ENCODE peak calls at places on chromosomes 12 and 14, in seven cellular contexts. X, Z, I, C, F, L and W are unnamed samples.

GRCh38 chr14:75871181-75871880 is 110.5 kb downstream of the TGFB3 start:
- DNase-seq in F (no peak), L (peak), X (no peak), Z (no peak), I (no peak), C (no peak), W (no peak)

GRCh38 chr12:107379852-107380567 is 286.7 kb upstream of the CRY1 start:
- DNase-seq in X (no peak), F (no peak), C (no peak), I (no peak), Z (peak), L (peak), W (no peak)

GRCh38 chr12:15540025-15540424 is 217.7 kb downstream of the PTPRO start:
- DNase-seq in X (no peak), C (no peak), L (peak), Z (no peak), F (no peak), I (no peak), W (no peak)

GRCh38 chr12:120283318-120283717 is 8.4 kb downstream of the RNU4-2 start:
- DNase-seq in Z (no peak), X (no peak), L (no peak), C (no peak), F (no peak), I (no peak), W (no peak)

GRCh38 chr12:28231248-28231647 is 41.0 kb downstream of the CCDC91 start:
- DNase-seq in Z (no peak), X (no peak), F (no peak), C (no peak), I (no peak), L (no peak), W (no peak)

GRCh38 chr14:100304825-100305445 is 1.3 kb downstream of the SLC25A29 start:
- DNase-seq in X (no peak), Z (no peak), C (peak), I (no peak), F (no peak), L (peak), W (peak)

GRCh38 chr14:52944267-52944666 is 6.6 kb downstream of the FERMT2 start:
- DNase-seq in I (no peak), L (no peak), Z (no peak), C (no peak), X (no peak), F (no peak), W (no peak)

GRCh38 chr12:78118486-78118885 is 287.8 kb downstream of the NAV3 start:
- DNase-seq in L (peak), C (no peak), X (no peak), I (no peak), F (no peak), Z (no peak), W (no peak)

GRCh38 chr14:60196291-60196690 is 31.1 kb upstream of the DHRS7 start:
- DNase-seq in I (no peak), X (no peak), Z (no peak), C (no peak), L (no peak), F (no peak), W (no peak)

GRCh38 chr12:111596985-111597730 is 2.0 kb downstream of the ATXN2 start:
- DNase-seq in Z (no peak), F (peak), C (peak), I (no peak), X (no peak), L (peak), W (no peak)

GRCh38 chr12:4441355-4442330 is 4.0 kb downstream of the FGF6 start:
- DNase-seq in L (peak), F (no peak), Z (no peak), C (no peak), I (no peak), X (no peak), W (no peak)

GRCh38 chr12:57514720-57515467 is 5.4 kb downstream of the DDIT3 start:
- DNase-seq in L (no peak), C (no peak), I (no peak), X (no peak), Z (no peak), F (no peak), W (no peak)

GRCh38 chr14:50773632-50774541 is 57.1 kb downstream of the NIN start:
- DNase-seq in Z (no peak), F (no peak), C (no peak), I (peak), X (no peak), L (peak), W (peak)

GRCh38 chr12:109844091-109844490 is 10.9 kb upstream of the TRPV4 start:
- DNase-seq in Z (no peak), C (no peak), L (no peak), X (no peak), F (no peak), I (no peak), W (no peak)

GRCh38 chr12:6336859-6337744 is 4.8 kb downstream of the TNFRSF1A start:
- DNase-seq in L (no peak), C (no peak), F (no peak), Z (no peak), X (no peak), I (no peak), W (no peak)

GRCh38 chr14:20614038-20614840 is 23.1 kb upstream of the RNASE12 start:
- DNase-seq in X (no peak), I (no peak), C (no peak), Z (no peak), L (peak), F (no peak), W (no peak)

GRCh38 chr12:402127-402456 is 648 bp downstream of the CCDC77 start:
- DNase-seq in X (no peak), F (no peak), I (no peak), C (no peak), Z (no peak), L (peak), W (no peak)

GRCh38 chr14:62436256-62436655 is 609.0 kb downstream of the KCNH5 start:
- DNase-seq in C (no peak), Z (no peak), I (no peak), F (no peak), X (no peak), L (no peak), W (no peak)

GRCh38 chr14:63956326-63956725 is 103.5 kb downstream of the SYNE2 start:
- DNase-seq in F (no peak), X (no peak), C (no peak), L (no peak), I (no peak), Z (peak), W (no peak)

GRCh38 chr12:108689314-108690190 is 41.8 kb downstream of the CORO1C start:
- DNase-seq in L (peak), F (peak), C (peak), X (no peak), Z (no peak), I (no peak), W (no peak)

GRCh38 chr14:92546347-92547053 is 32.9 kb downstream of the RIN3 start:
- DNase-seq in I (no peak), X (peak), Z (no peak), F (no peak), L (no peak), C (no peak), W (no peak)

GRCh38 chr14:37202265-37202664 is 4.5 kb downstream of the MIPOL1 start:
- DNase-seq in X (no peak), F (no peak), C (no peak), L (peak), Z (no peak), I (peak), W (no peak)

GRCh38 chr14:91227183-91227628 is 17.3 kb downstream of the GPR68 start:
- DNase-seq in I (no peak), L (no peak), X (no peak), Z (no peak), F (no peak), C (no peak), W (no peak)

GRCh38 chr12:91406920-91407341 is 224.3 kb upstream of the DCN start:
- DNase-seq in F (no peak), L (peak), Z (no peak), I (peak), X (no peak), C (no peak), W (no peak)

GRCh38 chr12:4273651-4274395 is at the start of gene CCND2:
- DNase-seq in Z (no peak), I (peak), C (peak), F (peak), X (no peak), L (peak), W (peak)

DNA sequence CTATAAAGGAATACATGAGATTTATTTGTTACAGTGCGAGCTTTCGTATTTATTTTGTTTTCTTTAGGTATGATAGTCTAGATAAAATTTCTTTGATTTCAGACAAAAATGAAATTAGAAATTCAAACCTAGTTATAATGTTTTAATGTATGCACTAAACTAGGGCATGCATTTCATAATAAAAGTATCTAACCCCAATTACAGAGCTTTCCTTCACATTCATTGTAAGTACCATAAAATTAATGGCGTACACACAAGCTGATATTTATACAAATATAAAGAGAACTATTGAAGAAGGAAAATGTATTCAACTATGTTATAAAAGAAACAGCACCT is 120.2 kb downstream of the GXYLT1 start:
- DNase-seq in F (no peak), I (no peak), Z (no peak), C (no peak), L (no peak), X (no peak), W (no peak)
- TF ChIP-seq CTCF in F (no peak), I (no peak), Z (no peak), C (peak), L (no peak), X (no peak), W (no peak)

DNA sequence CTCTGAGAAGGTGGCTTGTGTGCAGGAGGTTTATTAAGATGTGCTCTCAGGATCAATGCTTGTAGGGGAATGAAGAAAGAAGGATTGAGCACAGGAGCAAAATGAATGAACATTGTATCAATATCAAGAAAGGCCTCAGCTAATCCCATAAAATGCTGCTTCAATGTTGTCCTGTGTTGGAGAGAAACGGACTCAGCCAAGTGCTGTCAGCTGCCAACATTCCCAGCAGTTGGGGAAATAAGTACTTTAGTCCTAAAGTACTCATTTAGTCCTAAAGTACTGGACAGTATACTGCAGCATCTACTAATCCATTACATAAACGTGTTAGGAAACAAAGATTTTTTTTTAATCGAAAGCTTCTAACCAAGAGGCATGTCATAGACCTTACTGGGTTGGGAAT is 255.9 kb downstream of the SEC23A start:
- DNase-seq in F (no peak), C (no peak), L (no peak), Z (no peak), X (no peak), I (no peak), W (no peak)
- H3K4me3 ChIP-seq in F (no peak), C (no peak), L (no peak), Z (no peak), X (no peak), I (no peak), W (no peak)

GRCh38 chr12:62781136-62781880 is 153.6 kb downstream of the PPM1H start:
- DNase-seq in Z (no peak), C (no peak), F (no peak), X (no peak), L (no peak), I (no peak), W (no peak)

GRCh38 chr12:62787023-62787422 is 147.9 kb downstream of the PPM1H start:
- DNase-seq in F (no peak), C (no peak), L (no peak), Z (no peak), X (no peak), I (no peak), W (no peak)

GRCh38 chr12:62784576-62784975 is 150.4 kb downstream of the PPM1H start:
- DNase-seq in L (no peak), C (no peak), I (no peak), Z (no peak), X (no peak), F (no peak), W (no peak)

GRCh38 chr12:62785941-62786559 is 148.9 kb downstream of the PPM1H start:
- DNase-seq in Z (peak), F (no peak), L (peak), X (peak), I (peak), C (peak), W (no peak)

DNA sequence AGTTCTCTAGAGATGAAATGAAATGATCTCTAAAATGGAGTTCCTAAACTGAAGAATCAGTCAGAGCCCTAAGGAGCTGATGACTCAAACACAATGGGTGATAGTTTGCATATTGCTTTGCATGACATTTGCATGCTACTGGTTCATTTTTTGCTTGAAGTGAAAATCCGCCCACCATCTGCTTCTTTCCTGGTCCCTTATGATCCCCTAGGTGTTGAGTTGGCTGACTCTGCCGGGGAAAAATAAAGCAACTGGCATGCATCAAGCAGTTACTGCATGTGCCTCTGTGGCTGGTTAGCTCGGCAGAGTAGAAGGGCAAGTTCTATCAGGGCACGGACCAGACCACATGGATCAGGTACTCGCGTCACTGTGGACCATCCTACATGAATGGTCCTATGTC is 151.1 kb downstream of the PPM1H start:
- DNase-seq in F (no peak), I (no peak), X (no peak), C (no peak), Z (no peak), L (no peak), W (no peak)
- TF ChIP-seq CTCF in F (no peak), I (no peak), X (no peak), C (no peak), Z (no peak), L (no peak), W (no peak)

GRCh38 chr12:132583311-132583710 is 27.1 kb downstream of the LRCOL1 start:
- DNase-seq in I (no peak), C (no peak), L (no peak), X (no peak), Z (no peak), F (no peak), W (no peak)

GRCh38 chr12:132582582-132583279 is 27.7 kb downstream of the LRCOL1 start:
- DNase-seq in I (no peak), L (no peak), Z (no peak), X (no peak), C (no peak), F (no peak), W (no peak)

GRCh38 chr12:132585177-132585576 is 25.2 kb downstream of the LRCOL1 start:
- DNase-seq in I (no peak), C (no peak), X (no peak), L (no peak), F (no peak), Z (no peak), W (no peak)

GRCh38 chr12:132584472-132584871 is 25.9 kb downstream of the LRCOL1 start:
- DNase-seq in X (no peak), C (no peak), L (no peak), F (no peak), Z (no peak), I (no peak), W (no peak)

DNA sequence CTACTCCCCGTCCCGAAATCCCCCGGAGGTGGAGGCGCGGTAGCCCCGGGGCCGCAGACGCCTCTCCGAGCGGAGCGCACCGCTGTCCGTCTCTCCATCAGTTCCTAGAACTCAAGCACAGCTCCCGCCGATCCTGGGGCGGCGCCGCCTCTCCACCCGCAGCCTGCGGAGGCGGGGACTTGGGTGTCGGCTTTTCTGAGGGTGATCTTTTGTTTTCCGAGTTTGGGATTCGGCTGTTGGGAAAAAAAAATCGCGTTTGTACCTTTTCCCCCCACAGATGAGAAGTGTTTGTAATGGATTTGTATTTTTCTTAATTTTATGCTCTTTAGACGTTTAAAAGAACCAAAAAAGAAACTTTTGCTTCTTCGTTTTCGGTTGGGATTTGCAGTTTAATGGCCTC is 26.6 kb downstream of the LRCOL1 start:
- DNase-seq in X (no peak), I (no peak), Z (no peak), L (no peak), C (no peak), F (no peak), W (no peak)
- H3K4me3 ChIP-seq in X (no peak), I (no peak), Z (no peak), L (no peak), C (peak), F (no peak), W (no peak)

GRCh38 chr12:113651662-113652061 is 180.0 kb upstream of the LHX5 start:
- DNase-seq in F (no peak), L (no peak), Z (no peak), C (no peak), I (no peak), X (no peak), W (no peak)
- TF ChIP-seq CTCF in F (no peak), L (no peak), Z (no peak), C (no peak), I (no peak), X (no peak), W (no peak)

DNA sequence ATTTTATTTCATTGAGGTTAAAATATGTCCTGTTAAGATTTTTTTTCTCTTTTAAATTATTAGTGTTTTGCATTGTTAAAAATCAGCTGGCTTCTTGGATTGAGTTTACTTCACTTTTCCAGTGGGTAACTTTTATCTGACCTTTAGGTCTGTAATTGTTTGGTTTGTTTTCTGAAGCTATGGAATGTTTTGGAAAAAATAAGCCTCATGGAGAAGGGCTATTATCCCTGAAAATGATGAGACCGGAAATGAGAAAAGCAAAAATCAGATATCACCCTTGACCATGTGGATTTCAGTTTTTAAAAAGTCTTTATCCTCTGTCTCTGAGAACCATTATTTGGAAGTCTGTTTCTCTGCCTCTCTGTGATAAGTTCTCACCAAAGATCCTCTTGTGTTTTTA is 180.9 kb downstream of the RAD51B start:
- DNase-seq in C (no peak), I (no peak), F (no peak), L (no peak), X (no peak), Z (no peak), W (no peak)
- H3K4me3 ChIP-seq in C (no peak), I (no peak), F (no peak), L (no peak), X (no peak), Z (no peak), W (no peak)

DNA sequence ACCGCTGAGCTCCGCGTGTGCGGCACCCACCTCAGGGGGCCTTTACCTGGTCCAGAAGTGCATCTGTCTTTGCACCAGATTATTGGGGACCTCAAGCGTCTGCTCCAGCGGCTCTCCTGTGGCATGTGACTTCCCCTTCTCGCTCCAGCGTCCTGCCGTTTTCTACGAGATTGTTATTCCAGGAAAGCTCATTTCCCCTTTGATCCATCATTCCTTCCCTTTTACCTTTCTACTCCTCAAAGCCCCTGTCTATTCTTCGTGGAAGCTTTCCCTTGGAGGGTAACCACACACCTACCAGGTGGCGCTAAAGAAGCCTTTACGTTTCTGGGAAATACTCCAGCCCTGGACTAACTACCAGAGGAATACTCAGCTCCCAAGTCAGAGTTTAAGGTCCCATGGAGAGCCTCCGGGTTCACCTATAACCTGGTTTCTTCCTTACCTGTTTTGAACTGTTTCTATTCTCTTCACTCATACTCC is 1.5 kb downstream of the FKBP4 start:
- DNase-seq in Z (no peak), I (no peak), L (no peak), X (no peak), C (no peak), F (no peak), W (no peak)
- TF ChIP-seq CTCF in Z (no peak), I (peak), L (peak), X (peak), C (no peak), F (no peak), W (no peak)

GRCh38 chr14:22978487-22978837 is 3.9 kb downstream of the AJUBA start:
- DNase-seq in L (no peak), X (no peak), I (no peak), C (no peak), F (no peak), Z (no peak), W (no peak)
- H3K4me3 ChIP-seq in L (no peak), X (peak), I (peak), C (no peak), F (no peak), Z (peak), W (no peak)